ENCODE peak calls at places on chromosomes 6 and 20, in seven cellular contexts. W, Z, D, M, E, X and F are unnamed samples.

GRCh38 chr6:16712931-16713484 is 48.3 kb downstream of the ATXN1 start:
- DNase-seq in W (no peak), Z (peak; percentile 70), D (peak; percentile 79), M (peak; percentile 56), E (no peak), X (no peak), F (peak; percentile 13)

GRCh38 chr6:52115145-52115741 is 27.8 kb upstream of the PKHD1 start:
- DNase-seq in W (no peak), Z (no peak), D (no peak), M (no peak), E (no peak), X (no peak), F (no peak)

GRCh38 chr6:55953384-55953783 is 78.0 kb upstream of the BMP5 start:
- DNase-seq in W (peak; percentile 13), Z (no peak), D (peak; percentile 41), M (no peak), E (no peak), X (no peak), F (no peak)

GRCh38 chr6:18477301-18477941 is 90.3 kb downstream of the RNF144B start:
- DNase-seq in W (no peak), Z (no peak), D (no peak), M (no peak), E (no peak), X (no peak), F (no peak)

GRCh38 chr6:151229401-151230276 is 10.1 kb upstream of the AKAP12 start:
- DNase-seq in W (no peak), Z (no peak), D (no peak), M (no peak), E (peak; percentile 64), X (peak; percentile 54), F (no peak)

GRCh38 chr6:121635355-121635754 is 199.9 kb downstream of the GJA1 start:
- DNase-seq in W (no peak), Z (no peak), D (no peak), M (no peak), E (no peak), X (no peak), F (no peak)

GRCh38 chr6:159038914-159039884 is 5.6 kb downstream of the TAGAP start:
- DNase-seq in W (no peak), Z (peak; percentile 43), D (no peak), M (peak; percentile 29), E (no peak), X (no peak), F (no peak)

GRCh38 chr6:148200302-148200701 is 142.3 kb upstream of the SASH1 start:
- DNase-seq in W (no peak), Z (peak; percentile 67), D (no peak), M (no peak), E (peak; percentile 4), X (no peak), F (peak; percentile 12)

GRCh38 chr6:143110572-143110971 is 49.9 kb downstream of the AIG1 start:
- DNase-seq in W (no peak), Z (no peak), D (no peak), M (no peak), E (no peak), X (no peak), F (no peak)

GRCh38 chr6:72461144-72461543 is 160.7 kb upstream of the KCNQ5 start:
- DNase-seq in W (no peak), Z (no peak), D (no peak), M (no peak), E (no peak), X (no peak), F (no peak)

GRCh38 chr20:11411765-11412164 is 505.9 kb upstream of the BTBD3 start:
- DNase-seq in W (no peak), Z (no peak), D (no peak), M (no peak), E (no peak), X (no peak), F (peak; percentile 73)

GRCh38 chr20:844473-845225 is 11.1 kb downstream of the FAM110A start:
- DNase-seq in W (peak; percentile 95), Z (peak; percentile 95), D (peak; percentile 66), M (peak; percentile 91), E (peak; percentile 86), X (peak; percentile 77), F (peak; percentile 90)

GRCh38 chr6:164108869-164109769 is 694.6 kb downstream of the QKI start:
- DNase-seq in W (no peak), Z (peak; percentile 44), D (no peak), M (peak; percentile 49), E (no peak), X (no peak), F (no peak)

GRCh38 chr20:5127204-5127858 is 523 bp downstream of the CDS2 start:
- DNase-seq in W (peak; percentile 54), Z (peak; percentile 62), D (no peak), M (peak; percentile 47), E (peak; percentile 71), X (peak; percentile 48), F (peak; percentile 62)

GRCh38 chr6:41153992-41154625 is at the start of gene TREML1:
- DNase-seq in W (no peak), Z (no peak), D (no peak), M (no peak), E (no peak), X (no peak), F (no peak)

GRCh38 chr20:13930246-13930645 is 60.2 kb downstream of the SEL1L2 start:
- DNase-seq in W (no peak), Z (no peak), D (no peak), M (no peak), E (no peak), X (no peak), F (no peak)

GRCh38 chr20:32678948-32679347 is 5.2 kb upstream of the C20orf203 start:
- DNase-seq in W (no peak), Z (no peak), D (peak; percentile 18), M (no peak), E (no peak), X (no peak), F (no peak)

GRCh38 chr20:3842332-3842930 is 4.2 kb upstream of the MAVS start:
- DNase-seq in W (no peak), Z (no peak), D (no peak), M (no peak), E (no peak), X (no peak), F (no peak)